ENCODE peak calls at places on chromosomes 4 and X, in seven cellular contexts. One of them, this sample, is unnamed.

GRCh38 chrX:28379142-28379541 is 208.1 kb upstream of the IL1RAPL1 start:
- DNase-seq in K562: no peak
- DNase-seq in heart left ventricle: no peak
- DNase-seq in HepG2: no peak
- DNase-seq in suprapubic skin: no peak
- DNase-seq in prostate gland: no peak
- DNase-seq in A549: no peak
- DNase-seq in this sample: no peak

GRCh38 chrX:18377802-18378201 is 23.3 kb upstream of the SCML2 start:
- DNase-seq in heart left ventricle: no peak
- DNase-seq in HepG2: peak; percentile 11
- DNase-seq in A549: no peak
- DNase-seq in suprapubic skin: no peak
- DNase-seq in prostate gland: no peak
- DNase-seq in K562: peak; percentile 22
- DNase-seq in this sample: peak; percentile 7

GRCh38 chr4:172412851-172413250 is 599.6 kb downstream of the GALNTL6 start:
- DNase-seq in A549: no peak
- DNase-seq in HepG2: no peak
- DNase-seq in K562: no peak
- DNase-seq in heart left ventricle: no peak
- DNase-seq in suprapubic skin: no peak
- DNase-seq in prostate gland: no peak
- DNase-seq in this sample: no peak

GRCh38 chr4:94458682-94459081 is 6.9 kb downstream of the PDLIM5 start:
- DNase-seq in A549: no peak
- DNase-seq in heart left ventricle: no peak
- DNase-seq in suprapubic skin: no peak
- DNase-seq in HepG2: no peak
- DNase-seq in prostate gland: no peak
- DNase-seq in K562: no peak
- DNase-seq in this sample: no peak

GRCh38 chr4:113531572-113531971 is 230.0 kb downstream of the CAMK2D start:
- DNase-seq in suprapubic skin: no peak
- DNase-seq in HepG2: no peak
- DNase-seq in A549: no peak
- DNase-seq in heart left ventricle: no peak
- DNase-seq in prostate gland: no peak
- DNase-seq in K562: no peak
- DNase-seq in this sample: no peak

GRCh38 chrX:30906726-30907125 is 17.7 kb upstream of the TAB3 start:
- DNase-seq in heart left ventricle: no peak
- DNase-seq in A549: no peak
- DNase-seq in K562: no peak
- DNase-seq in HepG2: no peak
- DNase-seq in prostate gland: no peak
- DNase-seq in suprapubic skin: no peak
- DNase-seq in this sample: no peak

GRCh38 chr4:86223472-86223871 is 136.4 kb downstream of the MAPK10 start:
- DNase-seq in A549: no peak
- DNase-seq in suprapubic skin: no peak
- DNase-seq in prostate gland: no peak
- DNase-seq in K562: peak; percentile 39
- DNase-seq in HepG2: peak; percentile 38
- DNase-seq in heart left ventricle: no peak
- DNase-seq in this sample: peak; percentile 3

GRCh38 chr4:132071815-132072214 is 1077.3 kb upstream of the PCDH10 start:
- DNase-seq in A549: no peak
- DNase-seq in K562: no peak
- DNase-seq in HepG2: no peak
- DNase-seq in heart left ventricle: no peak
- DNase-seq in prostate gland: no peak
- DNase-seq in suprapubic skin: no peak
- DNase-seq in this sample: no peak

GRCh38 chr4:41257257-41257900 is 651 bp downstream of the UCHL1 start:
- DNase-seq in A549: peak; percentile 24
- DNase-seq in K562: no peak
- DNase-seq in heart left ventricle: peak; percentile 62
- DNase-seq in prostate gland: no peak
- DNase-seq in suprapubic skin: no peak
- DNase-seq in HepG2: no peak
- DNase-seq in this sample: peak; percentile 60

GRCh38 chr4:55794053-55794452 is 25.5 kb upstream of the EXOC1L start:
- DNase-seq in heart left ventricle: no peak
- DNase-seq in prostate gland: no peak
- DNase-seq in K562: no peak
- DNase-seq in suprapubic skin: no peak
- DNase-seq in HepG2: no peak
- DNase-seq in A549: no peak
- DNase-seq in this sample: no peak

GRCh38 chr4:55793479-55793878 is 26.1 kb upstream of the EXOC1L start:
- DNase-seq in prostate gland: no peak
- DNase-seq in K562: no peak
- DNase-seq in suprapubic skin: no peak
- DNase-seq in heart left ventricle: no peak
- DNase-seq in A549: no peak
- DNase-seq in HepG2: no peak
- DNase-seq in this sample: no peak

GRCh38 chr4:55791666-55792065 is 27.9 kb upstream of the EXOC1L start:
- DNase-seq in heart left ventricle: no peak
- DNase-seq in K562: no peak
- DNase-seq in HepG2: no peak
- DNase-seq in suprapubic skin: no peak
- DNase-seq in prostate gland: no peak
- DNase-seq in A549: no peak
- DNase-seq in this sample: no peak

GRCh38 chr4:55795342-55795741 is 24.2 kb upstream of the EXOC1L start:
- DNase-seq in prostate gland: no peak
- DNase-seq in heart left ventricle: no peak
- DNase-seq in HepG2: no peak
- DNase-seq in suprapubic skin: no peak
- DNase-seq in K562: no peak
- DNase-seq in A549: no peak
- DNase-seq in this sample: no peak
- TF ChIP-seq POLR2A in prostate gland: no peak
- TF ChIP-seq POLR2A in heart left ventricle: no peak
- TF ChIP-seq POLR2A in HepG2: no peak
- TF ChIP-seq POLR2A in suprapubic skin: no peak
- TF ChIP-seq POLR2A in K562: no peak
- TF ChIP-seq POLR2A in A549: no peak
- TF ChIP-seq POLR2A in this sample: no peak

GRCh38 chr4:82423245-82424054 is 6.8 kb downstream of the HNRNPDL start:
- DNase-seq in suprapubic skin: no peak
- DNase-seq in K562: no peak
- DNase-seq in HepG2: no peak
- DNase-seq in heart left ventricle: no peak
- DNase-seq in A549: no peak
- DNase-seq in prostate gland: no peak
- DNase-seq in this sample: no peak
- TF ChIP-seq POLR2A in suprapubic skin: no peak
- TF ChIP-seq POLR2A in K562: peak; percentile 83
- TF ChIP-seq POLR2A in HepG2: peak; percentile 39
- TF ChIP-seq POLR2A in heart left ventricle: no peak
- TF ChIP-seq POLR2A in A549: no peak
- TF ChIP-seq POLR2A in prostate gland: no peak
- TF ChIP-seq POLR2A in this sample: no peak

GRCh38 chrX:54999717-55000598 is at the start of gene APEX2:
- DNase-seq in K562: peak; percentile 86
- DNase-seq in heart left ventricle: peak; percentile 94
- DNase-seq in suprapubic skin: peak; percentile 95
- DNase-seq in prostate gland: peak; percentile 87
- DNase-seq in HepG2: peak; percentile 82
- DNase-seq in A549: peak; percentile 83
- DNase-seq in this sample: peak; percentile 35
- TF ChIP-seq POLR2A in K562: peak; percentile 88
- TF ChIP-seq POLR2A in heart left ventricle: no peak
- TF ChIP-seq POLR2A in suprapubic skin: no peak
- TF ChIP-seq POLR2A in prostate gland: peak; percentile 71
- TF ChIP-seq POLR2A in HepG2: peak; percentile 78
- TF ChIP-seq POLR2A in A549: peak; percentile 89
- TF ChIP-seq POLR2A in this sample: peak; percentile 61

DNA sequence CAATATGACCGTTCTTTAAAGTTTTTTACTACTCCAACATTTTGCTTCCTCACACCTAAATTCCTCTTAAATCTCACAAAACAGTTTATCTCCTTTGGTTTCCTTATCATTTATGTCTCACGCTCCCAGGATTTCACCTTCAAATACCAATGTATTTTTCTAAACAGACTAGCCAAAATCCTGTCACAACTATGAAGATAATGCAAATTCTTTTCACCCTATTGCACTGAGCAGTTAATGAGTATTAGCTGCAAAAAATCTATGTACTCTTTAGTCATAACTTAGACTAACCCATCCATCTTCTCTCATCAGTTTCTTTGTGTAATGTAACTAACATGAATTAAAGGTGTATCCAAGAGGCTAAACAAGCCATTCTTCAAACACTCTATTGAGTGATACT is 151.3 kb downstream of the COMMD8 start:
- DNase-seq in K562: no peak
- DNase-seq in A549: no peak
- DNase-seq in HepG2: no peak
- DNase-seq in heart left ventricle: no peak
- DNase-seq in prostate gland: no peak
- DNase-seq in suprapubic skin: no peak
- DNase-seq in this sample: no peak
- TF ChIP-seq POLR2A in K562: no peak
- TF ChIP-seq POLR2A in A549: no peak
- TF ChIP-seq POLR2A in HepG2: no peak
- TF ChIP-seq POLR2A in heart left ventricle: no peak
- TF ChIP-seq POLR2A in prostate gland: no peak
- TF ChIP-seq POLR2A in suprapubic skin: no peak
- TF ChIP-seq POLR2A in this sample: no peak

DNA sequence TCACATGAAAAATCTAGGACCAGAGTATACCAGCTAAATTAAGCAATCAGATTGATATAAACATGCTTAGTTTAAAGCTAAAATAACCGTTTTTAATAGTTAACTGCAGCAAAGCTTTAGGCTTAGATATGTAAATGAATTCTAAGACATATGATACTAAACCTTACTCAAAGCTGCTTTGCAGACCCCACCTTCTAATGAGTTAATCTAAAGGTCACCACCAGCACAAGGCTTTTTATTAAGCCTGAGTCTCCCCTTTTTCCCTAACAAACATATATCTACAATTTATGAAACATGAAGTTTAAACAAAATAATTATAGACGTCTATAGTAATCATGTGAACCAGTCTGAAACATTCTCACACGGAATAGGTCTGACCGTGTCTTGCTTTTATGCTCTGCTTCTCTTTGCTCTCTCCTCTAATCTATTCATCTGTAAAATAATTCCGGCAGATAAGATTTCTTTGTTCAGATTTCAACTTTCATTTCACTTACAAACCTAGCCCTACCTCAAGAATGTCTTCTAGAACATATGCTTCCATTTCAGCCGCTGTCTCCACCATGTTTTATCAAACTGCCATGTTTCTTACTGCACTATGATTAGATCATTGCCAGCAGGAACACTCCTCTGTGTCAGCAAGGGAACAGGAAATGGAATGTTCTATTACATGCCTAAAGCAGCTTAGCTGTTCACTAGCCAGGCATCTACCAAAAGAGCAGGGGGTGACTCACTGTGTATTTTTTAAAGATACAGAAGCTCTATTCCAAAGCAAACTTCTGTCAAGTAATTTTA is 35.9 kb downstream of the ANKRD17 start:
- DNase-seq in A549: peak; percentile 65
- DNase-seq in prostate gland: peak; percentile 73
- DNase-seq in K562: peak; percentile 81
- DNase-seq in HepG2: peak; percentile 75
- DNase-seq in suprapubic skin: no peak
- DNase-seq in heart left ventricle: no peak
- DNase-seq in this sample: peak; percentile 35
- TF ChIP-seq POLR2A in A549: no peak
- TF ChIP-seq POLR2A in prostate gland: peak; percentile 14
- TF ChIP-seq POLR2A in K562: peak; percentile 97
- TF ChIP-seq POLR2A in HepG2: no peak
- TF ChIP-seq POLR2A in suprapubic skin: no peak
- TF ChIP-seq POLR2A in heart left ventricle: no peak
- TF ChIP-seq POLR2A in this sample: no peak

DNA sequence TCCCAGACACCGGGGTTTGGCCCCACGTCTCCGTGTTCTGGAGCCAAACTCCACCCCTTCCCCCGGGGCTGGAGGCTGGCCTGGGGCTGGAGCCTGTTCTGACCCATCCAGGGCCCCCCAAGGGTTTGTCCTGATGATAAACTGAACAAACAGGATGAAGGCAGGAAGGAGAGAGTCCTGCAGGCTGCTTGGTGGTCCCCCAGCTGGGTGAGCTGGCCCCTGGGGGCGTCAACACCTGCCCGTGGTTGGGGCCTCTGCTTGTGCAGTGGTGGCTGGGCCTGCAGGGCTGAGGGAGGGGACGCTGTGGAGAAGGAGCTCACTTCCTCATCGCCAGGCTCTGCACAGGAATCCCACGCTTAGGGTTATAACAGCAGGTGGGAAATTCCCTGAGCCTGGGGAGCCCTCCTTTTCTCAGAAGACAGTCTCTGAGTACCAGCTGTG is 2.3 kb downstream of the SH3TC1 start:
- DNase-seq in prostate gland: no peak
- DNase-seq in suprapubic skin: no peak
- DNase-seq in K562: no peak
- DNase-seq in A549: no peak
- DNase-seq in heart left ventricle: no peak
- DNase-seq in HepG2: no peak
- DNase-seq in this sample: no peak
- TF ChIP-seq POLR2A in prostate gland: no peak
- TF ChIP-seq POLR2A in suprapubic skin: no peak
- TF ChIP-seq POLR2A in K562: no peak
- TF ChIP-seq POLR2A in A549: no peak
- TF ChIP-seq POLR2A in heart left ventricle: no peak
- TF ChIP-seq POLR2A in HepG2: no peak
- TF ChIP-seq POLR2A in this sample: no peak

GRCh38 chr4:57113870-57114269 is 3.7 kb upstream of the IGFBP7 start:
- DNase-seq in suprapubic skin: no peak
- DNase-seq in prostate gland: no peak
- DNase-seq in A549: no peak
- DNase-seq in HepG2: no peak
- DNase-seq in heart left ventricle: no peak
- DNase-seq in K562: no peak
- DNase-seq in this sample: no peak

GRCh38 chr4:57109530-57109846 is 697 bp downstream of the IGFBP7 start:
- DNase-seq in A549: no peak
- DNase-seq in HepG2: no peak
- DNase-seq in suprapubic skin: no peak
- DNase-seq in heart left ventricle: no peak
- DNase-seq in K562: no peak
- DNase-seq in prostate gland: no peak
- DNase-seq in this sample: no peak

GRCh38 chr4:57114973-57115372 is 4.8 kb upstream of the IGFBP7 start:
- DNase-seq in K562: no peak
- DNase-seq in heart left ventricle: no peak
- DNase-seq in suprapubic skin: no peak
- DNase-seq in A549: no peak
- DNase-seq in HepG2: no peak
- DNase-seq in prostate gland: no peak
- DNase-seq in this sample: peak; percentile 18

GRCh38 chr4:57110635-57111546 is 706 bp upstream of the IGFBP7 start:
- DNase-seq in prostate gland: peak; percentile 29
- DNase-seq in K562: peak; percentile 13
- DNase-seq in HepG2: no peak
- DNase-seq in suprapubic skin: no peak
- DNase-seq in A549: no peak
- DNase-seq in heart left ventricle: peak; percentile 69
- DNase-seq in this sample: no peak

GRCh38 chr4:57109847-57110634 is at the start of gene IGFBP7:
- DNase-seq in HepG2: no peak
- DNase-seq in A549: no peak
- DNase-seq in prostate gland: no peak
- DNase-seq in heart left ventricle: peak; percentile 87
- DNase-seq in K562: peak; percentile 59
- DNase-seq in suprapubic skin: no peak
- DNase-seq in this sample: peak; percentile 40
- TF ChIP-seq POLR2A in HepG2: no peak
- TF ChIP-seq POLR2A in A549: peak; percentile 79
- TF ChIP-seq POLR2A in prostate gland: peak; percentile 37
- TF ChIP-seq POLR2A in heart left ventricle: no peak
- TF ChIP-seq POLR2A in K562: no peak
- TF ChIP-seq POLR2A in suprapubic skin: no peak
- TF ChIP-seq POLR2A in this sample: peak; percentile 97